ENCODE peak calls at places on chromosomes 5 and 9, in seven cellular contexts. L is heart left ventricle, Y is tibial artery, W is thoracic aorta, N is right cardiac atrium, Q is mesendoderm, B is IMR-90. O is an unnamed sample. For H3K4me1, the result is how much of the 10 kb centered on the place peaks cover.

GRCh38 chr9:97696025-97696822 is 916 bp downstream of the XPA start:
- DNase-seq in L (no peak), Y (no peak), W (no peak), N (no peak), Q (no peak), B (peak), O (no peak)

GRCh38 chr5:71923755-71924154 is 183.5 kb upstream of the MAP1B start:
- DNase-seq in L (no peak), Y (no peak), W (no peak), N (no peak), Q (peak), B (no peak), O (no peak)

GRCh38 chr5:177483994-177484901 is 10.8 kb upstream of the DBN1 start:
- DNase-seq in L (no peak), Y (no peak), W (no peak), N (no peak), Q (no peak), B (no peak), O (no peak)

GRCh38 chr9:125356032-125356431 is 94.4 kb downstream of the GAPVD1 start:
- DNase-seq in L (no peak), Y (no peak), W (no peak), N (no peak), Q (no peak), B (no peak), O (no peak)

GRCh38 chr5:81524015-81524414 is 130.1 kb upstream of the ACOT12 start:
- DNase-seq in L (no peak), Y (no peak), W (no peak), N (no peak), Q (no peak), B (no peak), O (no peak)

GRCh38 chr5:10524376-10525123 is 39.3 kb upstream of the ANKRD33B start:
- DNase-seq in L (no peak), Y (no peak), W (no peak), N (no peak), Q (no peak), B (peak), O (no peak)

GRCh38 chr5:100902406-100903035 is 561 bp downstream of the ST8SIA4 start:
- DNase-seq in L (no peak), Y (no peak), W (no peak), N (peak), Q (peak), B (no peak), O (no peak)

GRCh38 chr9:131188986-131189385 is 63.6 kb downstream of the NUP214 start:
- DNase-seq in L (no peak), Y (no peak), W (no peak), N (no peak), Q (no peak), B (no peak), O (no peak)

GRCh38 chr5:134422791-134423365 is 11.2 kb upstream of the CDKN2AIPNL start:
- DNase-seq in L (no peak), Y (no peak), W (no peak), N (no peak), Q (no peak), B (no peak), O (no peak)

GRCh38 chr5:134418958-134419357 is 7.3 kb upstream of the CDKN2AIPNL start:
- DNase-seq in L (no peak), Y (no peak), W (no peak), N (no peak), Q (no peak), B (no peak), O (no peak)

GRCh38 chr5:134420326-134420725 is 8.6 kb upstream of the CDKN2AIPNL start:
- DNase-seq in L (no peak), Y (no peak), W (no peak), N (no peak), Q (no peak), B (peak), O (no peak)

GRCh38 chr5:134413046-134413445 is 1.4 kb upstream of the CDKN2AIPNL start:
- DNase-seq in L (no peak), Y (no peak), W (no peak), N (no peak), Q (no peak), B (no peak), O (no peak)

DNA sequence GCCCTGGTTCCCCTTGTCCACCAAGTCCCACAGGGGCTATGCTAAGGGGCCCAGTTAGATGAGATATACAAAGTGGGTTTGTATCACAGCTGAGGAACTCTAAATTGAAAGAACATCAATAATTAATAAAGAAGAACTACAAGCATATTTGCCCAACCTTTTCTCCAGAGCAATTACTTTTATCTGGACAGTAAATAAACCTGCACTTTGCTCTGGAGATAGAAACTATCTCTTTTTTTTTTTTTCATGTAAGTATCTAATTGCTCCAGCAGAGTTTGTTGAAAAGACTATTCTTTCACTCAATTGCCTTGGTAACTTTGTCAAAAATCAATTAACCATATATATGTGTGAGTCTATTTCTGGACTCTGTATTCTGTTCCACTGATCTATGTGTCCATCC is 6.0 kb upstream of the CDKN2AIPNL start:
- DNase-seq in L (no peak), Y (no peak), W (no peak), N (no peak), Q (no peak), B (no peak), O (no peak)
- H3K4me1 ChIP-seq in L (under half), Y (under half), W (under half), N (under half), Q (under half), B (under half), O (under half)

GRCh38 chr5:150497989-150498317 is 10.0 kb upstream of the NDST1 start:
- DNase-seq in L (no peak), Y (no peak), W (no peak), N (peak), Q (no peak), B (no peak), O (no peak)

GRCh38 chr5:150498501-150498900 is 9.4 kb upstream of the NDST1 start:
- DNase-seq in L (no peak), Y (no peak), W (no peak), N (peak), Q (peak), B (no peak), O (no peak)

GRCh38 chr5:150496098-150496497 is 11.8 kb upstream of the NDST1 start:
- DNase-seq in L (no peak), Y (no peak), W (no peak), N (no peak), Q (no peak), B (no peak), O (no peak)

GRCh38 chr5:150496534-150496933 is 11.4 kb upstream of the NDST1 start:
- DNase-seq in L (peak), Y (no peak), W (no peak), N (peak), Q (no peak), B (no peak), O (no peak)

GRCh38 chr5:150497274-150497988 is 10.5 kb upstream of the NDST1 start:
- DNase-seq in L (no peak), Y (peak), W (peak), N (peak), Q (no peak), B (peak), O (no peak)
- H3K4me3 ChIP-seq in L (no peak), Y (no peak), W (peak), N (no peak), Q (no peak), B (peak), O (no peak)

GRCh38 chr9:136542246-136543041 is 3.4 kb downstream of the NOTCH1 start:
- DNase-seq in L (no peak), Y (no peak), W (no peak), N (no peak), Q (no peak), B (no peak), O (no peak)
- H3K4me1 ChIP-seq in L (half or more), Y (under half), W (half or more), N (under half), Q (under half), B (under half), O (half or more)

GRCh38 chr9:16832101-16832500 is 38.4 kb downstream of the BNC2 start:
- DNase-seq in L (no peak), Y (no peak), W (no peak), N (no peak), Q (no peak), B (no peak), O (no peak)
- H3K4me3 ChIP-seq in L (no peak), Y (no peak), W (no peak), N (no peak), Q (no peak), B (no peak), O (no peak)